ENCODE peak calls at places on chromosomes 1 and 21, in six cellular contexts. J is substantia nigra; E is uterus; A is NCI-H82; U is stimulated activated CD4-positive, alpha-beta T cell treated with anti-CD3 and anti-CD28 coated beads, Interleukin-2, amount 100 ng/mL, for 48 hours; T is NCI-H1105. W is an unnamed sample.

GRCh38 chr1:57719274-57719673 is 295.4 kb upstream of the DAB1 start:
- DNase-seq in J (no peak), E (no peak), A (no peak), U (no peak), T (no peak), W (no peak)

GRCh38 chr1:162230096-162230495 is 146.6 kb downstream of the SPATA46 start:
- DNase-seq in J (peak), E (no peak), A (peak), U (no peak), T (no peak), W (peak)

GRCh38 chr1:53543771-53544695 is 84.8 kb downstream of the DMRTB1 start:
- DNase-seq in J (no peak), E (no peak), A (no peak), U (no peak), T (no peak), W (no peak)

GRCh38 chr1:16716691-16717173 is 23.6 kb upstream of the RNU1-4 start:
- DNase-seq in J (no peak), E (no peak), A (no peak), U (no peak), T (no peak), W (no peak)

GRCh38 chr1:175675017-175675416 is 68.4 kb downstream of the TNR start:
- DNase-seq in J (peak), E (no peak), A (peak), U (no peak), T (no peak), W (no peak)

GRCh38 chr1:113519561-113519960 is 129.2 kb downstream of the MAGI3 start:
- DNase-seq in J (no peak), E (no peak), A (no peak), U (no peak), T (no peak), W (no peak)

GRCh38 chr21:31191553-31191952 is 152.5 kb downstream of the TIAM1 start:
- DNase-seq in J (no peak), E (no peak), A (no peak), U (no peak), T (no peak), W (no peak)

GRCh38 chr1:58331156-58331555 is 215.4 kb downstream of the OMA1 start:
- DNase-seq in J (no peak), E (no peak), A (no peak), U (no peak), T (no peak), W (no peak)

GRCh38 chr1:201137579-201138310 is 10.8 kb upstream of the ASCL5 start:
- DNase-seq in J (no peak), E (peak), A (no peak), U (no peak), T (no peak), W (no peak)

GRCh38 chr1:161768986-161769672 is 3.0 kb downstream of the ATF6 start:
- DNase-seq in J (no peak), E (no peak), A (no peak), U (no peak), T (no peak), W (no peak)

GRCh38 chr1:55128418-55128817 is 86.7 kb downstream of the USP24 start:
- DNase-seq in J (no peak), E (no peak), A (no peak), U (no peak), T (no peak), W (no peak)

GRCh38 chr1:6325482-6325881 is 64.6 kb upstream of the GPR153 start:
- DNase-seq in J (no peak), E (no peak), A (no peak), U (no peak), T (no peak), W (no peak)

W was measured in COR-L47.